ENCODE peak calls at places on chromosomes 4 and X, in five cellular contexts. H is ecto neural progenitor cell, T is head of caudate nucleus, E is T47D, X is iris pigment epithelial cell. B is an unnamed sample.

GRCh38 chr4:1015179-1015578 is 3.8 kb downstream of the FGFRL1 start:
- DNase-seq in H (no peak), T (no peak), E (no peak), X (no peak), B (no peak)

GRCh38 chrX:21131786-21132185 is 242.4 kb upstream of the CNKSR2 start:
- DNase-seq in H (no peak), T (no peak), E (no peak), X (no peak), B (no peak)

GRCh38 chrX:136620780-136621179 is 27.2 kb upstream of the CD40LG start:
- DNase-seq in H (no peak), T (no peak), E (no peak), X (no peak), B (no peak)

GRCh38 chrX:111133389-111133788 is 37.4 kb downstream of the PAK3 start:
- DNase-seq in H (no peak), T (no peak), E (no peak), X (peak; percentile 42), B (peak; percentile 16)

GRCh38 chrX:111254896-111255693 is 15.2 kb downstream of the CAPN6 start:
- DNase-seq in H (no peak), T (no peak), E (no peak), X (no peak), B (no peak)

GRCh38 chr4:177405508-177405907 is 36.7 kb downstream of the AGA start:
- DNase-seq in H (no peak), T (no peak), E (no peak), X (no peak), B (no peak)

GRCh38 chr4:48380583-48381167 is 39.3 kb downstream of the SLAIN2 start:
- DNase-seq in H (no peak), T (no peak), E (no peak), X (no peak), B (no peak)

GRCh38 chrX:2348225-2348624 is 152.6 kb downstream of the DHRSX start:
- DNase-seq in H (peak; percentile 57), T (no peak), E (no peak), X (no peak), B (no peak)

GRCh38 chr4:100420571-100420970 is 97.3 kb downstream of the EMCN start:
- DNase-seq in H (no peak), T (no peak), E (no peak), X (peak; percentile 12), B (peak; percentile 4)

GRCh38 chrX:22351966-22352365 is 79.3 kb downstream of the CBLL2 start:
- DNase-seq in H (no peak), T (no peak), E (no peak), X (no peak), B (no peak)

B was measured in IMR-90.